ENCODE peak calls at places on chromosomes 12 and 14, in five cellular contexts. M is neuronal stem cell, D is mesenchymal stem cell, N is H1, G is trophoblast cell. E is an unnamed sample.

GRCh38 chr12:40104461-40105264 is 1.2 kb downstream of the SLC2A13 start:
- DNase-seq in M (no peak), D (peak), N (no peak), G (no peak), E (no peak)

GRCh38 chr14:58755026-58755929 is 117.5 kb downstream of the DACT1 start:
- DNase-seq in M (no peak), D (no peak), N (no peak), G (no peak), E (no peak)

GRCh38 chr12:113392988-113393579 is 10.6 kb downstream of the SDS start:
- DNase-seq in M (no peak), D (peak), N (peak), G (peak), E (peak)

GRCh38 chr12:108400060-108400459 is 60.9 kb upstream of the CMKLR1 start:
- DNase-seq in M (no peak), D (no peak), N (no peak), G (no peak), E (no peak)

GRCh38 chr12:52207106-52207505 is 15.3 kb upstream of the KRT80 start:
- DNase-seq in M (no peak), D (no peak), N (no peak), G (no peak), E (no peak)

GRCh38 chr12:51318846-51319570 is 5.0 kb downstream of the BIN2 start:
- DNase-seq in M (no peak), D (no peak), N (no peak), G (peak), E (no peak)

GRCh38 chr14:37787879-37788494 is 192.6 kb downstream of the TTC6 start:
- DNase-seq in M (no peak), D (no peak), N (no peak), G (no peak), E (no peak)

GRCh38 chr12:50061946-50062725 is 4.7 kb downstream of the ASIC1 start:
- DNase-seq in M (no peak), D (no peak), N (no peak), G (no peak), E (no peak)

GRCh38 chr12:128190614-128191013 is 76.4 kb upstream of the TMEM132C start:
- DNase-seq in M (peak), D (no peak), N (peak), G (no peak), E (peak)

GRCh38 chr14:100271247-100271939 is 32.4 kb downstream of the YY1 start:
- DNase-seq in M (no peak), D (peak), N (no peak), G (peak), E (no peak)

GRCh38 chr12:117002040-117002832 is 91.5 kb downstream of the FBXW8 start:
- DNase-seq in M (no peak), D (no peak), N (no peak), G (no peak), E (no peak)

GRCh38 chr14:90615444-90616095 is 200.7 kb downstream of the TTC7B start:
- DNase-seq in M (no peak), D (no peak), N (no peak), G (no peak), E (no peak)

GRCh38 chr12:132367852-132368251 is 38.5 kb upstream of the GALNT9 start:
- DNase-seq in M (no peak), D (no peak), N (no peak), G (no peak), E (no peak)

GRCh38 chr14:87046960-87047359 is 946.0 kb downstream of the GALC start:
- DNase-seq in M (no peak), D (no peak), N (no peak), G (no peak), E (no peak)

GRCh38 chr12:90888316-90888715 is 66.7 kb downstream of the CCER1 start:
- DNase-seq in M (no peak), D (no peak), N (no peak), G (no peak), E (no peak)

GRCh38 chr14:23057757-23058653 is 685 bp upstream of the CDH24 start:
- DNase-seq in M (peak), D (peak), N (peak), G (peak), E (peak)

GRCh38 chr14:94124582-94125377 is 4.6 kb downstream of the IFI27L2 start:
- DNase-seq in M (no peak), D (no peak), N (peak), G (no peak), E (peak)

GRCh38 chr12:132465269-132466190 is 24.4 kb upstream of the FBRSL1 start:
- DNase-seq in M (no peak), D (no peak), N (no peak), G (no peak), E (no peak)

GRCh38 chr12:105352940-105353635 is 22.6 kb downstream of the C12orf75 start:
- DNase-seq in M (no peak), D (no peak), N (no peak), G (no peak), E (no peak)

GRCh38 chr14:39988939-39989338 is 556.7 kb upstream of the FBXO33 start:
- DNase-seq in M (peak), D (peak), N (no peak), G (peak), E (no peak)

GRCh38 chr14:79543348-79543747 is 668.0 kb downstream of the DIO2 start:
- DNase-seq in M (no peak), D (no peak), N (no peak), G (no peak), E (no peak)

GRCh38 chr14:101980700-101981099 is 16.3 kb downstream of the DYNC1H1 start:
- DNase-seq in M (no peak), D (peak), N (no peak), G (peak), E (no peak)

GRCh38 chr12:117596968-117597367 is 235.5 kb upstream of the NOS1 start:
- DNase-seq in M (no peak), D (no peak), N (no peak), G (no peak), E (no peak)

GRCh38 chr12:70540996-70541395 is 96.2 kb downstream of the PTPRB start:
- DNase-seq in M (no peak), D (no peak), N (no peak), G (no peak), E (no peak)

DNA sequence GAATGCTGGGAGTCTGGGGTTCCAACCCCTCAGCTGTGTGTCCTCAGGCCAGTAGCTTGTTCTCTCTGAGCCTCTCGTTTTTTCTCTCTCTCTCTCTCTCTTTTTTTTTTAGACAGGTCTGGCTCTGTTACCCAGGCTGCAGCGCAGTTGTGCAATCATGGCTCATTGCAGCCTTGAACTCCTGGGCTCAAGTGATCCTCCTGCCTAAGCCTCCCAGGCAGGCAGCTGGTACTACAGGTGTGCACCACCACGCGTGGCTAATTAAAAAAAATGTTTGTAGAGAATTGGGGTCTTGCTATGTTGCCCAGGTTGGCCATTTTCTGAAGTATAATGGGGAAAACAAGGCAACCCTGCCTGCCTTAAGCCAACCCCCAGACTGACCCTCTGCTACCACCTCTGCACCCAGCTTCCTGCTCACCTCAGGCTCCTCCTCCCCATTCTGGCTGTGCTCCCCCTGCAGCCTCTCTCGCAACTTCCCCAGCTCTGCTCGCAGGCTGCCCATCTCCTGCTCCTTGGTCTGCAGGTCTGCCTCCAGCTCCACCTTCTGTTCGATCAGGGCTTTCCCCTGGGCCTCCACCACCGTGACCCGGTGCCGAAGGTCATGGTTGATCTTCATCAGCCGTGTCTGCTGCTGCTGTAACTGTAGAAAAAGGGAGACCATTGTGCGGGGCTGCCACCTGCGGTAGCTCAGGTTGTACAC is 35.2 kb downstream of the RILPL1 start:
- DNase-seq in M (no peak), D (no peak), N (no peak), G (no peak), E (peak)
- H2BK12ac ChIP-seq in M (no peak), D (no peak), N (no peak), G (no peak), E (no peak)

GRCh38 chr12:3215410-3215975 is 138.3 kb downstream of the TSPAN9 start:
- DNase-seq in M (no peak), D (no peak), N (no peak), G (no peak), E (no peak)

GRCh38 chr12:3213768-3214167 is 136.6 kb downstream of the TSPAN9 start:
- DNase-seq in M (no peak), D (no peak), N (no peak), G (no peak), E (no peak)

GRCh38 chr12:3216097-3216496 is 138.9 kb downstream of the TSPAN9 start:
- DNase-seq in M (no peak), D (no peak), N (no peak), G (no peak), E (no peak)

GRCh38 chr12:3213171-3213570 is 136.0 kb downstream of the TSPAN9 start:
- DNase-seq in M (no peak), D (no peak), N (no peak), G (no peak), E (no peak)

GRCh38 chr12:3214508-3215365 is 137.6 kb downstream of the TSPAN9 start:
- DNase-seq in M (no peak), D (no peak), N (no peak), G (no peak), E (peak)
- H2BK12ac ChIP-seq in M (no peak), D (peak), N (no peak), G (no peak), E (no peak)

GRCh38 chr14:99122521-99123125 is 149.4 kb downstream of the BCL11B start:
- DNase-seq in M (no peak), D (no peak), N (peak), G (no peak), E (peak)

GRCh38 chr14:99119554-99119953 is 152.4 kb downstream of the BCL11B start:
- DNase-seq in M (no peak), D (no peak), N (peak), G (no peak), E (peak)

GRCh38 chr14:99120147-99121026 is 151.6 kb downstream of the BCL11B start:
- DNase-seq in M (no peak), D (no peak), N (peak), G (no peak), E (peak)

GRCh38 chr14:99123208-99123870 is 148.7 kb downstream of the BCL11B start:
- DNase-seq in M (no peak), D (no peak), N (peak), G (no peak), E (no peak)

DNA sequence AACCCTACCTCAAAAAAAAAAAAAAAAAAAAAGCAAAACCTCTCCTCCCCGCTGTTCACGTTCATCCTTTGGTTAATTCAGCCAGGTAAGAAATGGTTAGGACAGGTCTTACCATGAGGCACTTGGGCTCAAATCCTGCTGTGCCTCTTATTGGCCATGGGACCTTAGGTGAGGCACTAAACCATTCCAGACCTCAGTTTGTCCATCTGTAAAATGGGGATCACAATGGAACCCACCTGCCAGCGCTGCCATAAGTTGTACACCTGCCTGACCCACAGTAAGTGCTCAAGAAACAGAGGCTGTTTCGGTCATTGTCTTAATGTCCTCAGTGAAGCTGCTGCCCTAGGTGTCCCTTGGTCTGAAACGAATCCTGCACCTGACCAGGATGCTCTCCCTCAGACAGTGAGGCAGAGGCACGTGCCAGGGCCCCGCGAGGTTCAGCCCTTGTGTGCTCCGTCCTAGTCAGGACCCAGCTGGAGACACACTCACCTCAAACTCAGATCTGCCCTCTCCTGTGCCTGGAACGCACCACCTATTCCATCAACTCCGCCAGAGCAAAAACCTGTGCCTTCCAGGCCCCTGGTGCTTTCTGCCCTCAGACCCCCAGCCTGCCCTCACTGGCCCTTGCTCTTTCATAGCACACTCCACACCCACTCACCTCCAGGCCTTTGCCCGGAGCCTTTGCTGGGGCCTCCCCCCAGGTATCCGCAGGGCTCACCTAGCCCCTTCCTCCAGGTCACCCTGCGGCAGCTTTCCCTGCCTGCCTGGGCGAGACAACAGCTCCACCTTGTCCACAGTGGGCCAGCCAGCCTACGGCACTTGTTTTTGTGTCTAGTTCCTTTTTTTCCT is 150.7 kb downstream of the BCL11B start:
- DNase-seq in M (no peak), D (no peak), N (peak), G (no peak), E (peak)
- H2BK12ac ChIP-seq in M (no peak), D (no peak), N (no peak), G (no peak), E (no peak)

GRCh38 chr12:66678640-66679268 is at the start of gene GRIP1:
- DNase-seq in M (peak), D (no peak), N (no peak), G (peak), E (no peak)

GRCh38 chr12:66683073-66683472 is 4.2 kb upstream of the GRIP1 start:
- DNase-seq in M (no peak), D (no peak), N (no peak), G (no peak), E (no peak)

GRCh38 chr12:66684222-66684621 is 5.3 kb upstream of the GRIP1 start:
- DNase-seq in M (no peak), D (no peak), N (no peak), G (no peak), E (no peak)

GRCh38 chr12:66679441-66680069 is 679 bp upstream of the GRIP1 start:
- DNase-seq in M (no peak), D (no peak), N (no peak), G (no peak), E (no peak)

DNA sequence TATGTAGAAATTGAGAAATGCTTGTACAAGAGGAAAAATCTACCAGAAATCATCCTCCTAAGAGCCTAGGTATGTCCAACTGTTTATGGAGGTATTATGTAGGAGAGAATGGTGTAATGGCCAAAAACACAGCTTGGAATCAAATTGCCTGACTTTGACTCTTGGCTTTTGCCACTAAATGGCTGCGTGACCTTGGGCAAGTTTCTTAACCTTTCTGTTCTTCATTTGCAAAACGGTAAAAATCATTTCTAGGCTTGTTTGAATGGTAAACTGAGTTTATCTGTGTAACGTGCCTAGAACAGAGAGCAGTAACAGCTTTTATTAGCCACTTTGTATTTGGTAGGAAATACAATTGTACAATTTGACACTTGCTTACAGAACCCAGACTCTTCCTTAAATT is 4.9 kb upstream of the GRIP1 start:
- DNase-seq in M (no peak), D (no peak), N (no peak), G (no peak), E (no peak)
- H2BK12ac ChIP-seq in M (no peak), D (no peak), N (no peak), G (no peak), E (no peak)

GRCh38 chr12:28034271-28034670 is 61.7 kb upstream of the PTHLH start:
- DNase-seq in M (no peak), D (peak), N (no peak), G (no peak), E (no peak)
- H2BK12ac ChIP-seq in M (no peak), D (no peak), N (no peak), G (peak), E (no peak)

E was measured in H9.